ENCODE peak calls at places on chromosome 20, in eight cellular contexts. One of them, this sample, is unnamed.

GRCh38 chr20:37401282-37401929 is 55.5 kb downstream of the SRC start:
- DNase-seq in HFFc6: no peak
- DNase-seq in CD8-positive, alpha-beta T cell: no peak
- DNase-seq in type B pancreatic cell: no peak
- DNase-seq in GM20000: no peak
- DNase-seq in cardiac muscle cell: no peak
- DNase-seq in astrocyte of the cerebellum: no peak
- DNase-seq in mucosa of descending colon: no peak
- DNase-seq in this sample: no peak

GRCh38 chr20:56631990-56632327 is 2.9 kb downstream of the TFAP2C start:
- DNase-seq in HFFc6: no peak
- DNase-seq in CD8-positive, alpha-beta T cell: no peak
- DNase-seq in type B pancreatic cell: no peak
- DNase-seq in GM20000: no peak
- DNase-seq in cardiac muscle cell: no peak
- DNase-seq in astrocyte of the cerebellum: no peak
- DNase-seq in mucosa of descending colon: no peak
- DNase-seq in this sample: no peak

GRCh38 chr20:49228676-49229075 is 9.5 kb downstream of the DDX27 start:
- DNase-seq in HFFc6: no peak
- DNase-seq in CD8-positive, alpha-beta T cell: no peak
- DNase-seq in type B pancreatic cell: no peak
- DNase-seq in GM20000: no peak
- DNase-seq in cardiac muscle cell: no peak
- DNase-seq in astrocyte of the cerebellum: no peak
- DNase-seq in mucosa of descending colon: no peak
- DNase-seq in this sample: no peak

GRCh38 chr20:58555078-58555765 is 40.0 kb upstream of the APCDD1L start:
- DNase-seq in HFFc6: peak
- DNase-seq in CD8-positive, alpha-beta T cell: no peak
- DNase-seq in type B pancreatic cell: no peak
- DNase-seq in GM20000: no peak
- DNase-seq in cardiac muscle cell: no peak
- DNase-seq in astrocyte of the cerebellum: peak
- DNase-seq in mucosa of descending colon: no peak
- DNase-seq in this sample: no peak

GRCh38 chr20:16479666-16480065 is 93.6 kb downstream of the KIF16B start:
- DNase-seq in HFFc6: no peak
- DNase-seq in CD8-positive, alpha-beta T cell: no peak
- DNase-seq in type B pancreatic cell: no peak
- DNase-seq in GM20000: no peak
- DNase-seq in cardiac muscle cell: no peak
- DNase-seq in astrocyte of the cerebellum: no peak
- DNase-seq in mucosa of descending colon: no peak
- DNase-seq in this sample: no peak

GRCh38 chr20:46683068-46683477 is 6.2 kb downstream of the TP53RK start:
- DNase-seq in HFFc6: no peak
- DNase-seq in CD8-positive, alpha-beta T cell: no peak
- DNase-seq in type B pancreatic cell: no peak
- DNase-seq in GM20000: no peak
- DNase-seq in cardiac muscle cell: no peak
- DNase-seq in astrocyte of the cerebellum: no peak
- DNase-seq in mucosa of descending colon: no peak
- DNase-seq in this sample: no peak

GRCh38 chr20:52676282-52676995 is 295.7 kb upstream of the TSHZ2 start:
- DNase-seq in HFFc6: no peak
- DNase-seq in CD8-positive, alpha-beta T cell: no peak
- DNase-seq in type B pancreatic cell: no peak
- DNase-seq in GM20000: no peak
- DNase-seq in cardiac muscle cell: no peak
- DNase-seq in astrocyte of the cerebellum: no peak
- DNase-seq in mucosa of descending colon: no peak
- DNase-seq in this sample: no peak

GRCh38 chr20:4961746-4962145 is 39.6 kb downstream of the SLC23A2 start:
- DNase-seq in HFFc6: no peak
- DNase-seq in CD8-positive, alpha-beta T cell: no peak
- DNase-seq in type B pancreatic cell: no peak
- DNase-seq in GM20000: no peak
- DNase-seq in cardiac muscle cell: no peak
- DNase-seq in astrocyte of the cerebellum: no peak
- DNase-seq in mucosa of descending colon: no peak
- DNase-seq in this sample: no peak

GRCh38 chr20:56440346-56441007 is 27.9 kb upstream of the RTF2 start:
- DNase-seq in HFFc6: no peak
- DNase-seq in CD8-positive, alpha-beta T cell: peak
- DNase-seq in type B pancreatic cell: no peak
- DNase-seq in GM20000: peak
- DNase-seq in cardiac muscle cell: no peak
- DNase-seq in astrocyte of the cerebellum: peak
- DNase-seq in mucosa of descending colon: no peak
- DNase-seq in this sample: no peak

GRCh38 chr20:19964289-19965263 is 52.6 kb upstream of the NAA20 start:
- DNase-seq in HFFc6: peak
- DNase-seq in CD8-positive, alpha-beta T cell: no peak
- DNase-seq in type B pancreatic cell: no peak
- DNase-seq in GM20000: no peak
- DNase-seq in cardiac muscle cell: no peak
- DNase-seq in astrocyte of the cerebellum: peak
- DNase-seq in mucosa of descending colon: no peak
- DNase-seq in this sample: peak

GRCh38 chr20:5393218-5393870 is 76.6 kb upstream of the PROKR2 start:
- DNase-seq in HFFc6: no peak
- DNase-seq in CD8-positive, alpha-beta T cell: no peak
- DNase-seq in type B pancreatic cell: no peak
- DNase-seq in GM20000: no peak
- DNase-seq in cardiac muscle cell: peak
- DNase-seq in astrocyte of the cerebellum: no peak
- DNase-seq in mucosa of descending colon: no peak
- DNase-seq in this sample: no peak

GRCh38 chr20:46013826-46014516 is 5.3 kb downstream of the MMP9 start:
- DNase-seq in HFFc6: no peak
- DNase-seq in CD8-positive, alpha-beta T cell: peak
- DNase-seq in type B pancreatic cell: no peak
- DNase-seq in GM20000: peak
- DNase-seq in cardiac muscle cell: peak
- DNase-seq in astrocyte of the cerebellum: no peak
- DNase-seq in mucosa of descending colon: peak
- DNase-seq in this sample: peak

GRCh38 chr20:6504826-6505225 is 262.7 kb upstream of the BMP2 start:
- DNase-seq in HFFc6: no peak
- DNase-seq in CD8-positive, alpha-beta T cell: no peak
- DNase-seq in type B pancreatic cell: no peak
- DNase-seq in GM20000: no peak
- DNase-seq in cardiac muscle cell: no peak
- DNase-seq in astrocyte of the cerebellum: no peak
- DNase-seq in mucosa of descending colon: no peak
- DNase-seq in this sample: no peak

GRCh38 chr20:10065154-10065833 is 30.5 kb downstream of the ANKEF1 start:
- DNase-seq in HFFc6: no peak
- DNase-seq in CD8-positive, alpha-beta T cell: no peak
- DNase-seq in type B pancreatic cell: no peak
- DNase-seq in GM20000: no peak
- DNase-seq in cardiac muscle cell: no peak
- DNase-seq in astrocyte of the cerebellum: no peak
- DNase-seq in mucosa of descending colon: no peak
- DNase-seq in this sample: no peak

GRCh38 chr20:10060223-10060622 is 25.4 kb downstream of the ANKEF1 start:
- DNase-seq in HFFc6: no peak
- DNase-seq in CD8-positive, alpha-beta T cell: no peak
- DNase-seq in type B pancreatic cell: no peak
- DNase-seq in GM20000: no peak
- DNase-seq in cardiac muscle cell: no peak
- DNase-seq in astrocyte of the cerebellum: no peak
- DNase-seq in mucosa of descending colon: no peak
- DNase-seq in this sample: peak

GRCh38 chr20:10061641-10062040 is 26.9 kb downstream of the ANKEF1 start:
- DNase-seq in HFFc6: no peak
- DNase-seq in CD8-positive, alpha-beta T cell: no peak
- DNase-seq in type B pancreatic cell: no peak
- DNase-seq in GM20000: no peak
- DNase-seq in cardiac muscle cell: no peak
- DNase-seq in astrocyte of the cerebellum: no peak
- DNase-seq in mucosa of descending colon: no peak
- DNase-seq in this sample: no peak

GRCh38 chr20:10064611-10065010 is 29.8 kb downstream of the ANKEF1 start:
- DNase-seq in HFFc6: no peak
- DNase-seq in CD8-positive, alpha-beta T cell: no peak
- DNase-seq in type B pancreatic cell: no peak
- DNase-seq in GM20000: no peak
- DNase-seq in cardiac muscle cell: no peak
- DNase-seq in astrocyte of the cerebellum: no peak
- DNase-seq in mucosa of descending colon: no peak
- DNase-seq in this sample: no peak

DNA sequence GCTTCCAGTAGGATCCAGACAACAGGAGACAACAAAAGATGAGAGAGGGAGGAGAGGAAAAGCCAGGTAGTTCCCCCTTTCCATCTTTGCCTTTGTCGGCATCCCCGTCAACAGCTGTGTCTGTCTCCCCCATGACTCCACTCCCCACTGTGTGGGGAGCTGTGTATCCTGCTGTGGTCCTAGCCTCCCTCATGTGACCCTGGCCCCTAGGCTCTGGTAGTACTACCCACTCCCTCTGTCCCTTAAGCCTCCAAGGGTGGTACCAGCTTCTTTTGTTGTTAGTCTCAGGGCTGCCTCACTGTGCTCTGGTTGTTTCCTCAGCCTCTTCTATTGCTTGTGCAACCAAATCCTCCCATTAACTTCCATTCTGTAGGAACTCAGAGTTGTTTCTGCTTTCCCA is 28.7 kb downstream of the ANKEF1 start:
- DNase-seq in HFFc6: no peak
- DNase-seq in CD8-positive, alpha-beta T cell: no peak
- DNase-seq in type B pancreatic cell: no peak
- DNase-seq in GM20000: no peak
- DNase-seq in cardiac muscle cell: no peak
- DNase-seq in astrocyte of the cerebellum: no peak
- DNase-seq in mucosa of descending colon: no peak
- DNase-seq in this sample: no peak
- TF ChIP-seq CTCF in HFFc6: no peak
- TF ChIP-seq CTCF in CD8-positive, alpha-beta T cell: no peak
- TF ChIP-seq CTCF in type B pancreatic cell: no peak
- TF ChIP-seq CTCF in GM20000: no peak
- TF ChIP-seq CTCF in cardiac muscle cell: no peak
- TF ChIP-seq CTCF in astrocyte of the cerebellum: no peak
- TF ChIP-seq CTCF in mucosa of descending colon: no peak
- TF ChIP-seq CTCF in this sample: no peak

GRCh38 chr20:33290852-33291251 is 7.8 kb downstream of the BPIFB1 start:
- DNase-seq in HFFc6: no peak
- DNase-seq in CD8-positive, alpha-beta T cell: no peak
- DNase-seq in type B pancreatic cell: no peak
- DNase-seq in GM20000: no peak
- DNase-seq in cardiac muscle cell: no peak
- DNase-seq in astrocyte of the cerebellum: no peak
- DNase-seq in mucosa of descending colon: no peak
- DNase-seq in this sample: no peak

GRCh38 chr20:33287884-33288283 is 4.9 kb downstream of the BPIFB1 start:
- DNase-seq in HFFc6: no peak
- DNase-seq in CD8-positive, alpha-beta T cell: no peak
- DNase-seq in type B pancreatic cell: no peak
- DNase-seq in GM20000: no peak
- DNase-seq in cardiac muscle cell: no peak
- DNase-seq in astrocyte of the cerebellum: no peak
- DNase-seq in mucosa of descending colon: no peak
- DNase-seq in this sample: no peak

GRCh38 chr20:33291416-33291815 is 8.4 kb downstream of the BPIFB1 start:
- DNase-seq in HFFc6: no peak
- DNase-seq in CD8-positive, alpha-beta T cell: no peak
- DNase-seq in type B pancreatic cell: no peak
- DNase-seq in GM20000: no peak
- DNase-seq in cardiac muscle cell: no peak
- DNase-seq in astrocyte of the cerebellum: no peak
- DNase-seq in mucosa of descending colon: no peak
- DNase-seq in this sample: no peak

GRCh38 chr20:33296206-33296605 is 13.2 kb downstream of the BPIFB1 start:
- DNase-seq in HFFc6: no peak
- DNase-seq in CD8-positive, alpha-beta T cell: no peak
- DNase-seq in type B pancreatic cell: no peak
- DNase-seq in GM20000: no peak
- DNase-seq in cardiac muscle cell: no peak
- DNase-seq in astrocyte of the cerebellum: no peak
- DNase-seq in mucosa of descending colon: no peak
- DNase-seq in this sample: no peak

DNA sequence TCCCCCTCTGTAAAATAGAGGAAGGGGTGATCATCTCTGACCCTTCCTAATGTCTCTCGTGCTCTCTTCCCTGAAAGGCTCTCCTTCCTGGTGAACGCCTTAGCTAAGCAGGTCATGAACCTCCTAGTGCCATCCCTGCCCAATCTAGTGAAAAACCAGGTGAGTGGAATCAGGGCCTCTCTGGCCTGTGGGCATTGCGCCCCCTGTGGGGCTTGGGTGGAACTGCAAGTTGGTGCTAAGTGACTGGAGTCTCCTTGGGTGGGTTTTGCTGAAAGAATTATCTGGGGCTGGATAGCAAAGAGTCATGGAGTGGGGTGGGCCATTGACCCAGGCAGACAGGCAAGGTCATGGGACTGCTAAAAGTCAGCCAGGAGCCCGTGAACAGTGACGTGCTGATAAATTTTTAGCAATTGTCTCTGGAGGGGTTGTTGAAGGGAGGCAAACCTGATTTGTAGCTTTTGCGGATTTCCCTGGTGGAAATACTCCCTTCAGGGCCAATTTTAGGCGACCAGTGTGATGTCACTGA is 8.9 kb downstream of the BPIFB1 start:
- DNase-seq in HFFc6: no peak
- DNase-seq in CD8-positive, alpha-beta T cell: peak
- DNase-seq in type B pancreatic cell: no peak
- DNase-seq in GM20000: peak
- DNase-seq in cardiac muscle cell: peak
- DNase-seq in astrocyte of the cerebellum: no peak
- DNase-seq in mucosa of descending colon: peak
- DNase-seq in this sample: peak
- TF ChIP-seq CTCF in HFFc6: peak
- TF ChIP-seq CTCF in CD8-positive, alpha-beta T cell: peak
- TF ChIP-seq CTCF in type B pancreatic cell: peak
- TF ChIP-seq CTCF in GM20000: peak
- TF ChIP-seq CTCF in cardiac muscle cell: peak
- TF ChIP-seq CTCF in astrocyte of the cerebellum: peak
- TF ChIP-seq CTCF in mucosa of descending colon: peak
- TF ChIP-seq CTCF in this sample: peak

GRCh38 chr20:23350007-23350854 is at the start of gene NXT1:
- DNase-seq in HFFc6: peak
- DNase-seq in CD8-positive, alpha-beta T cell: peak
- DNase-seq in type B pancreatic cell: peak
- DNase-seq in GM20000: peak
- DNase-seq in cardiac muscle cell: peak
- DNase-seq in astrocyte of the cerebellum: peak
- DNase-seq in mucosa of descending colon: peak
- DNase-seq in this sample: peak
- TF ChIP-seq CTCF in HFFc6: peak
- TF ChIP-seq CTCF in CD8-positive, alpha-beta T cell: no peak
- TF ChIP-seq CTCF in type B pancreatic cell: peak
- TF ChIP-seq CTCF in GM20000: no peak
- TF ChIP-seq CTCF in cardiac muscle cell: no peak
- TF ChIP-seq CTCF in astrocyte of the cerebellum: peak
- TF ChIP-seq CTCF in mucosa of descending colon: no peak
- TF ChIP-seq CTCF in this sample: no peak

GRCh38 chr20:50540620-50541605 is 30.7 kb downstream of the PTPN1 start:
- DNase-seq in HFFc6: peak
- DNase-seq in CD8-positive, alpha-beta T cell: no peak
- DNase-seq in type B pancreatic cell: no peak
- DNase-seq in GM20000: no peak
- DNase-seq in cardiac muscle cell: peak
- DNase-seq in astrocyte of the cerebellum: peak
- DNase-seq in mucosa of descending colon: no peak
- DNase-seq in this sample: no peak
- TF ChIP-seq CTCF in HFFc6: peak
- TF ChIP-seq CTCF in CD8-positive, alpha-beta T cell: no peak
- TF ChIP-seq CTCF in type B pancreatic cell: no peak
- TF ChIP-seq CTCF in GM20000: no peak
- TF ChIP-seq CTCF in cardiac muscle cell: peak
- TF ChIP-seq CTCF in astrocyte of the cerebellum: peak
- TF ChIP-seq CTCF in mucosa of descending colon: no peak
- TF ChIP-seq CTCF in this sample: no peak

This sample was measured in nephron progenitor cell.